ENCODE peak calls at places on chromosomes 7 and 10, in seven cellular contexts. I is RCC 7860; T is activated CD4-positive, alpha-beta T cell treated with anti-CD3 and anti-CD28 coated beads for 36 hours; S is left ventricle myocardium superior; M is GM10248; G is activated CD4-positive, CD25-positive, alpha-beta regulatory T cell; W is NCI-H2081. X is an unnamed sample.

GRCh38 chr10:79046326-79046725 is 22.4 kb upstream of the ZMIZ1 start:
- DNase-seq in I (no peak), M (no peak), G (no peak), W (no peak), T (no peak), S (no peak), X (no peak)

GRCh38 chr7:37031571-37032257 is 307.4 kb upstream of the AOAH start:
- DNase-seq in W (peak), T (peak), M (no peak), I (peak), G (peak), S (peak), X (peak)

GRCh38 chr10:60444494-60445064 is 54.9 kb upstream of the ANK3 start:
- DNase-seq in G (no peak), I (no peak), T (no peak), S (no peak), W (peak), M (no peak), X (no peak)

GRCh38 chr10:117271427-117271826 is 30.5 kb downstream of the SLC18A2 start:
- DNase-seq in I (peak), T (no peak), G (no peak), S (no peak), M (no peak), W (no peak), X (no peak)

GRCh38 chr10:128125416-128125943 is 743 bp downstream of the MKI67 start:
- DNase-seq in M (peak), W (no peak), I (no peak), T (peak), G (no peak), S (no peak), X (no peak)

GRCh38 chr7:69907720-69908119 is 309.4 kb downstream of the AUTS2 start:
- DNase-seq in T (no peak), S (no peak), I (no peak), M (no peak), W (peak), G (no peak), X (no peak)

GRCh38 chr7:29408841-29409243 is 154.8 kb upstream of the PRR15 start:
- DNase-seq in M (peak), G (peak), T (peak), S (no peak), W (peak), I (peak), X (peak)

GRCh38 chr7:158366346-158366745 is 221.3 kb downstream of the PTPRN2 start:
- DNase-seq in W (no peak), I (no peak), G (no peak), M (no peak), T (no peak), S (peak), X (no peak)

GRCh38 chr7:101838837-101839483 is 21.5 kb downstream of the CUX1 start:
- DNase-seq in T (no peak), M (no peak), S (peak), W (no peak), I (no peak), G (no peak), X (no peak)

GRCh38 chr7:131501930-131502685 is 54.3 kb downstream of the PODXL start:
- DNase-seq in M (no peak), G (no peak), W (no peak), T (no peak), I (no peak), S (peak), X (no peak)

GRCh38 chr7:39709768-39710291 is 86.5 kb downstream of the RALA start:
- DNase-seq in W (no peak), M (peak), I (no peak), G (no peak), S (peak), T (no peak), X (no peak)

GRCh38 chr7:43938892-43939482 is 12.8 kb downstream of the UBE2D4 start:
- DNase-seq in T (no peak), S (no peak), I (no peak), W (no peak), M (no peak), G (no peak), X (no peak)

X was measured in HL-60.